ENCODE peak calls at places on chromosomes 16 and 17, in ten cellular contexts. One of them, this sample, is unnamed.

GRCh38 chr17:76840443-76840767 is 27.8 kb upstream of the MGAT5B start:
- DNase-seq in NCI-H146: peak
- DNase-seq in body of pancreas: no peak
- DNase-seq in RKO: no peak
- DNase-seq in EL: no peak
- DNase-seq in activated CD4-positive, CD25-positive, alpha-beta regulatory T cell treated with anti-CD3 and anti-CD28 coated beads, Interleukin-2, amount 50 U/mL, for 16 hours: no peak
- DNase-seq in PC-9: no peak
- DNase-seq in stimulated activated CD8-positive, alpha-beta memory T cell treated with anti-CD3 and anti-CD28 coated beads, Interleukin-2, amount 100 ng/mL, for 48 hours: no peak
- DNase-seq in T-helper 2 cell: no peak
- DNase-seq in stimulated activated effector memory CD8-positive, alpha-beta T cell treated with anti-CD3 and anti-CD28 coated beads, Interleukin-12 subunit alpha, Interleukin-12 subunit beta, amount 100 ng/mL, for 72 hours: no peak
- DNase-seq in this sample: no peak

GRCh38 chr17:16374129-16374528 is 6.8 kb upstream of the UBB start:
- DNase-seq in stimulated activated CD8-positive, alpha-beta memory T cell treated with anti-CD3 and anti-CD28 coated beads, Interleukin-2, amount 100 ng/mL, for 48 hours: no peak
- DNase-seq in RKO: no peak
- DNase-seq in PC-9: no peak
- DNase-seq in activated CD4-positive, CD25-positive, alpha-beta regulatory T cell treated with anti-CD3 and anti-CD28 coated beads, Interleukin-2, amount 50 U/mL, for 16 hours: no peak
- DNase-seq in T-helper 2 cell: no peak
- DNase-seq in EL: peak
- DNase-seq in body of pancreas: no peak
- DNase-seq in stimulated activated effector memory CD8-positive, alpha-beta T cell treated with anti-CD3 and anti-CD28 coated beads, Interleukin-12 subunit alpha, Interleukin-12 subunit beta, amount 100 ng/mL, for 72 hours: no peak
- DNase-seq in NCI-H146: no peak
- DNase-seq in this sample: no peak

GRCh38 chr17:78759203-78759968 is 22.7 kb downstream of the CYTH1 start:
- DNase-seq in activated CD4-positive, CD25-positive, alpha-beta regulatory T cell treated with anti-CD3 and anti-CD28 coated beads, Interleukin-2, amount 50 U/mL, for 16 hours: peak
- DNase-seq in body of pancreas: peak
- DNase-seq in RKO: no peak
- DNase-seq in PC-9: no peak
- DNase-seq in stimulated activated CD8-positive, alpha-beta memory T cell treated with anti-CD3 and anti-CD28 coated beads, Interleukin-2, amount 100 ng/mL, for 48 hours: no peak
- DNase-seq in T-helper 2 cell: peak
- DNase-seq in NCI-H146: peak
- DNase-seq in EL: no peak
- DNase-seq in stimulated activated effector memory CD8-positive, alpha-beta T cell treated with anti-CD3 and anti-CD28 coated beads, Interleukin-12 subunit alpha, Interleukin-12 subunit beta, amount 100 ng/mL, for 72 hours: no peak
- DNase-seq in this sample: peak

GRCh38 chr17:73589096-73589980 is 54.9 kb downstream of the SDK2 start:
- DNase-seq in PC-9: no peak
- DNase-seq in NCI-H146: peak
- DNase-seq in stimulated activated CD8-positive, alpha-beta memory T cell treated with anti-CD3 and anti-CD28 coated beads, Interleukin-2, amount 100 ng/mL, for 48 hours: no peak
- DNase-seq in T-helper 2 cell: no peak
- DNase-seq in EL: no peak
- DNase-seq in stimulated activated effector memory CD8-positive, alpha-beta T cell treated with anti-CD3 and anti-CD28 coated beads, Interleukin-12 subunit alpha, Interleukin-12 subunit beta, amount 100 ng/mL, for 72 hours: no peak
- DNase-seq in body of pancreas: no peak
- DNase-seq in RKO: no peak
- DNase-seq in activated CD4-positive, CD25-positive, alpha-beta regulatory T cell treated with anti-CD3 and anti-CD28 coated beads, Interleukin-2, amount 50 U/mL, for 16 hours: no peak
- DNase-seq in this sample: no peak

GRCh38 chr17:12634789-12635414 is 30.8 kb upstream of the MYOCD start:
- DNase-seq in NCI-H146: no peak
- DNase-seq in PC-9: no peak
- DNase-seq in activated CD4-positive, CD25-positive, alpha-beta regulatory T cell treated with anti-CD3 and anti-CD28 coated beads, Interleukin-2, amount 50 U/mL, for 16 hours: no peak
- DNase-seq in RKO: no peak
- DNase-seq in stimulated activated effector memory CD8-positive, alpha-beta T cell treated with anti-CD3 and anti-CD28 coated beads, Interleukin-12 subunit alpha, Interleukin-12 subunit beta, amount 100 ng/mL, for 72 hours: no peak
- DNase-seq in EL: no peak
- DNase-seq in body of pancreas: no peak
- DNase-seq in stimulated activated CD8-positive, alpha-beta memory T cell treated with anti-CD3 and anti-CD28 coated beads, Interleukin-2, amount 100 ng/mL, for 48 hours: no peak
- DNase-seq in T-helper 2 cell: no peak
- DNase-seq in this sample: no peak

GRCh38 chr16:35152067-35152627 is 1692.7 kb downstream of the TP53TG3F start:
- DNase-seq in body of pancreas: no peak
- DNase-seq in stimulated activated CD8-positive, alpha-beta memory T cell treated with anti-CD3 and anti-CD28 coated beads, Interleukin-2, amount 100 ng/mL, for 48 hours: no peak
- DNase-seq in EL: no peak
- DNase-seq in RKO: no peak
- DNase-seq in PC-9: peak
- DNase-seq in activated CD4-positive, CD25-positive, alpha-beta regulatory T cell treated with anti-CD3 and anti-CD28 coated beads, Interleukin-2, amount 50 U/mL, for 16 hours: no peak
- DNase-seq in stimulated activated effector memory CD8-positive, alpha-beta T cell treated with anti-CD3 and anti-CD28 coated beads, Interleukin-12 subunit alpha, Interleukin-12 subunit beta, amount 100 ng/mL, for 72 hours: no peak
- DNase-seq in T-helper 2 cell: no peak
- DNase-seq in NCI-H146: no peak
- DNase-seq in this sample: no peak

GRCh38 chr16:67441289-67441753 is 10.4 kb downstream of the HSD11B2 start:
- DNase-seq in EL: no peak
- DNase-seq in RKO: no peak
- DNase-seq in NCI-H146: no peak
- DNase-seq in stimulated activated effector memory CD8-positive, alpha-beta T cell treated with anti-CD3 and anti-CD28 coated beads, Interleukin-12 subunit alpha, Interleukin-12 subunit beta, amount 100 ng/mL, for 72 hours: no peak
- DNase-seq in activated CD4-positive, CD25-positive, alpha-beta regulatory T cell treated with anti-CD3 and anti-CD28 coated beads, Interleukin-2, amount 50 U/mL, for 16 hours: no peak
- DNase-seq in T-helper 2 cell: no peak
- DNase-seq in body of pancreas: peak
- DNase-seq in stimulated activated CD8-positive, alpha-beta memory T cell treated with anti-CD3 and anti-CD28 coated beads, Interleukin-2, amount 100 ng/mL, for 48 hours: no peak
- DNase-seq in PC-9: peak
- DNase-seq in this sample: no peak

GRCh38 chr16:12268602-12269001 is 292.1 kb downstream of the SNX29 start:
- DNase-seq in body of pancreas: no peak
- DNase-seq in RKO: no peak
- DNase-seq in activated CD4-positive, CD25-positive, alpha-beta regulatory T cell treated with anti-CD3 and anti-CD28 coated beads, Interleukin-2, amount 50 U/mL, for 16 hours: no peak
- DNase-seq in NCI-H146: no peak
- DNase-seq in EL: no peak
- DNase-seq in T-helper 2 cell: no peak
- DNase-seq in PC-9: no peak
- DNase-seq in stimulated activated CD8-positive, alpha-beta memory T cell treated with anti-CD3 and anti-CD28 coated beads, Interleukin-2, amount 100 ng/mL, for 48 hours: no peak
- DNase-seq in stimulated activated effector memory CD8-positive, alpha-beta T cell treated with anti-CD3 and anti-CD28 coated beads, Interleukin-12 subunit alpha, Interleukin-12 subunit beta, amount 100 ng/mL, for 72 hours: no peak
- DNase-seq in this sample: no peak

GRCh38 chr17:48059125-48059668 is 11.0 kb downstream of the NFE2L1 start:
- DNase-seq in stimulated activated effector memory CD8-positive, alpha-beta T cell treated with anti-CD3 and anti-CD28 coated beads, Interleukin-12 subunit alpha, Interleukin-12 subunit beta, amount 100 ng/mL, for 72 hours: no peak
- DNase-seq in T-helper 2 cell: no peak
- DNase-seq in body of pancreas: no peak
- DNase-seq in EL: no peak
- DNase-seq in activated CD4-positive, CD25-positive, alpha-beta regulatory T cell treated with anti-CD3 and anti-CD28 coated beads, Interleukin-2, amount 50 U/mL, for 16 hours: no peak
- DNase-seq in RKO: no peak
- DNase-seq in NCI-H146: no peak
- DNase-seq in PC-9: no peak
- DNase-seq in stimulated activated CD8-positive, alpha-beta memory T cell treated with anti-CD3 and anti-CD28 coated beads, Interleukin-2, amount 100 ng/mL, for 48 hours: no peak
- DNase-seq in this sample: no peak

GRCh38 chr16:76653390-76654026 is 376.3 kb downstream of the CNTNAP4 start:
- DNase-seq in T-helper 2 cell: no peak
- DNase-seq in activated CD4-positive, CD25-positive, alpha-beta regulatory T cell treated with anti-CD3 and anti-CD28 coated beads, Interleukin-2, amount 50 U/mL, for 16 hours: no peak
- DNase-seq in PC-9: peak
- DNase-seq in stimulated activated CD8-positive, alpha-beta memory T cell treated with anti-CD3 and anti-CD28 coated beads, Interleukin-2, amount 100 ng/mL, for 48 hours: no peak
- DNase-seq in RKO: peak
- DNase-seq in stimulated activated effector memory CD8-positive, alpha-beta T cell treated with anti-CD3 and anti-CD28 coated beads, Interleukin-12 subunit alpha, Interleukin-12 subunit beta, amount 100 ng/mL, for 72 hours: no peak
- DNase-seq in body of pancreas: peak
- DNase-seq in EL: no peak
- DNase-seq in NCI-H146: peak
- DNase-seq in this sample: no peak

GRCh38 chr16:79687249-79687768 is 86.8 kb upstream of the MAF start:
- DNase-seq in stimulated activated effector memory CD8-positive, alpha-beta T cell treated with anti-CD3 and anti-CD28 coated beads, Interleukin-12 subunit alpha, Interleukin-12 subunit beta, amount 100 ng/mL, for 72 hours: no peak
- DNase-seq in NCI-H146: no peak
- DNase-seq in T-helper 2 cell: no peak
- DNase-seq in activated CD4-positive, CD25-positive, alpha-beta regulatory T cell treated with anti-CD3 and anti-CD28 coated beads, Interleukin-2, amount 50 U/mL, for 16 hours: no peak
- DNase-seq in body of pancreas: no peak
- DNase-seq in stimulated activated CD8-positive, alpha-beta memory T cell treated with anti-CD3 and anti-CD28 coated beads, Interleukin-2, amount 100 ng/mL, for 48 hours: no peak
- DNase-seq in EL: no peak
- DNase-seq in PC-9: no peak
- DNase-seq in RKO: no peak
- DNase-seq in this sample: no peak

GRCh38 chr17:68315930-68316329 is 24.6 kb downstream of the ARSG start:
- DNase-seq in NCI-H146: no peak
- DNase-seq in stimulated activated effector memory CD8-positive, alpha-beta T cell treated with anti-CD3 and anti-CD28 coated beads, Interleukin-12 subunit alpha, Interleukin-12 subunit beta, amount 100 ng/mL, for 72 hours: no peak
- DNase-seq in RKO: no peak
- DNase-seq in T-helper 2 cell: no peak
- DNase-seq in activated CD4-positive, CD25-positive, alpha-beta regulatory T cell treated with anti-CD3 and anti-CD28 coated beads, Interleukin-2, amount 50 U/mL, for 16 hours: no peak
- DNase-seq in body of pancreas: no peak
- DNase-seq in stimulated activated CD8-positive, alpha-beta memory T cell treated with anti-CD3 and anti-CD28 coated beads, Interleukin-2, amount 100 ng/mL, for 48 hours: no peak
- DNase-seq in PC-9: no peak
- DNase-seq in EL: no peak
- DNase-seq in this sample: no peak

GRCh38 chr16:73878616-73879015 is 418.0 kb upstream of the PSMD7 start:
- DNase-seq in stimulated activated effector memory CD8-positive, alpha-beta T cell treated with anti-CD3 and anti-CD28 coated beads, Interleukin-12 subunit alpha, Interleukin-12 subunit beta, amount 100 ng/mL, for 72 hours: no peak
- DNase-seq in EL: peak
- DNase-seq in body of pancreas: no peak
- DNase-seq in RKO: peak
- DNase-seq in PC-9: peak
- DNase-seq in NCI-H146: no peak
- DNase-seq in T-helper 2 cell: no peak
- DNase-seq in stimulated activated CD8-positive, alpha-beta memory T cell treated with anti-CD3 and anti-CD28 coated beads, Interleukin-2, amount 100 ng/mL, for 48 hours: no peak
- DNase-seq in activated CD4-positive, CD25-positive, alpha-beta regulatory T cell treated with anti-CD3 and anti-CD28 coated beads, Interleukin-2, amount 50 U/mL, for 16 hours: no peak
- DNase-seq in this sample: no peak

GRCh38 chr17:67865438-67865837 is 40.1 kb downstream of the BPTF start:
- DNase-seq in body of pancreas: no peak
- DNase-seq in RKO: no peak
- DNase-seq in stimulated activated effector memory CD8-positive, alpha-beta T cell treated with anti-CD3 and anti-CD28 coated beads, Interleukin-12 subunit alpha, Interleukin-12 subunit beta, amount 100 ng/mL, for 72 hours: no peak
- DNase-seq in stimulated activated CD8-positive, alpha-beta memory T cell treated with anti-CD3 and anti-CD28 coated beads, Interleukin-2, amount 100 ng/mL, for 48 hours: no peak
- DNase-seq in PC-9: no peak
- DNase-seq in T-helper 2 cell: no peak
- DNase-seq in activated CD4-positive, CD25-positive, alpha-beta regulatory T cell treated with anti-CD3 and anti-CD28 coated beads, Interleukin-2, amount 50 U/mL, for 16 hours: no peak
- DNase-seq in EL: no peak
- DNase-seq in NCI-H146: no peak
- DNase-seq in this sample: no peak

GRCh38 chr17:76772842-76773521 is 35.1 kb downstream of the MFSD11 start:
- DNase-seq in NCI-H146: no peak
- DNase-seq in stimulated activated CD8-positive, alpha-beta memory T cell treated with anti-CD3 and anti-CD28 coated beads, Interleukin-2, amount 100 ng/mL, for 48 hours: peak
- DNase-seq in PC-9: peak
- DNase-seq in RKO: peak
- DNase-seq in T-helper 2 cell: peak
- DNase-seq in activated CD4-positive, CD25-positive, alpha-beta regulatory T cell treated with anti-CD3 and anti-CD28 coated beads, Interleukin-2, amount 50 U/mL, for 16 hours: peak
- DNase-seq in stimulated activated effector memory CD8-positive, alpha-beta T cell treated with anti-CD3 and anti-CD28 coated beads, Interleukin-12 subunit alpha, Interleukin-12 subunit beta, amount 100 ng/mL, for 72 hours: peak
- DNase-seq in EL: peak
- DNase-seq in body of pancreas: no peak
- DNase-seq in this sample: peak

GRCh38 chr17:70736375-70736957 is 567.1 kb downstream of the KCNJ2 start:
- DNase-seq in T-helper 2 cell: no peak
- DNase-seq in activated CD4-positive, CD25-positive, alpha-beta regulatory T cell treated with anti-CD3 and anti-CD28 coated beads, Interleukin-2, amount 50 U/mL, for 16 hours: no peak
- DNase-seq in NCI-H146: no peak
- DNase-seq in RKO: no peak
- DNase-seq in body of pancreas: no peak
- DNase-seq in stimulated activated effector memory CD8-positive, alpha-beta T cell treated with anti-CD3 and anti-CD28 coated beads, Interleukin-12 subunit alpha, Interleukin-12 subunit beta, amount 100 ng/mL, for 72 hours: no peak
- DNase-seq in PC-9: no peak
- DNase-seq in stimulated activated CD8-positive, alpha-beta memory T cell treated with anti-CD3 and anti-CD28 coated beads, Interleukin-2, amount 100 ng/mL, for 48 hours: no peak
- DNase-seq in EL: no peak
- DNase-seq in this sample: no peak

GRCh38 chr17:74512624-74513084 is 18.6 kb downstream of the CD300LB start:
- DNase-seq in PC-9: no peak
- DNase-seq in EL: peak
- DNase-seq in T-helper 2 cell: no peak
- DNase-seq in stimulated activated CD8-positive, alpha-beta memory T cell treated with anti-CD3 and anti-CD28 coated beads, Interleukin-2, amount 100 ng/mL, for 48 hours: no peak
- DNase-seq in stimulated activated effector memory CD8-positive, alpha-beta T cell treated with anti-CD3 and anti-CD28 coated beads, Interleukin-12 subunit alpha, Interleukin-12 subunit beta, amount 100 ng/mL, for 72 hours: no peak
- DNase-seq in body of pancreas: no peak
- DNase-seq in NCI-H146: no peak
- DNase-seq in activated CD4-positive, CD25-positive, alpha-beta regulatory T cell treated with anti-CD3 and anti-CD28 coated beads, Interleukin-2, amount 50 U/mL, for 16 hours: no peak
- DNase-seq in RKO: peak
- DNase-seq in this sample: no peak

GRCh38 chr16:81855552-81856153 is 76.6 kb downstream of the PLCG2 start:
- DNase-seq in body of pancreas: no peak
- DNase-seq in RKO: no peak
- DNase-seq in EL: no peak
- DNase-seq in PC-9: no peak
- DNase-seq in stimulated activated CD8-positive, alpha-beta memory T cell treated with anti-CD3 and anti-CD28 coated beads, Interleukin-2, amount 100 ng/mL, for 48 hours: no peak
- DNase-seq in NCI-H146: no peak
- DNase-seq in activated CD4-positive, CD25-positive, alpha-beta regulatory T cell treated with anti-CD3 and anti-CD28 coated beads, Interleukin-2, amount 50 U/mL, for 16 hours: no peak
- DNase-seq in stimulated activated effector memory CD8-positive, alpha-beta T cell treated with anti-CD3 and anti-CD28 coated beads, Interleukin-12 subunit alpha, Interleukin-12 subunit beta, amount 100 ng/mL, for 72 hours: no peak
- DNase-seq in T-helper 2 cell: no peak
- DNase-seq in this sample: no peak